ENCODE peak calls at places on chromosomes 5 and 9, in five cellular contexts. G is CD8-positive, alpha-beta T cell; L is bronchial epithelial cell; I is T-helper 1 cell; C is NCI-H1105 treated with DMSO at 0.1 percent for 48 hours. T is an unnamed sample.

GRCh38 chr5:161086456-161086855 is 234.4 kb upstream of the ATP10B start:
- DNase-seq in G (no peak), L (peak), I (no peak), C (no peak), T (no peak)

GRCh38 chr9:137454506-137455360 is 4.4 kb downstream of the NSMF start:
- DNase-seq in G (no peak), L (no peak), I (peak), C (no peak), T (no peak)

GRCh38 chr5:123700624-123701023 is 188.6 kb downstream of the CSNK1G3 start:
- DNase-seq in G (no peak), L (peak), I (no peak), C (no peak), T (peak)

GRCh38 chr9:20636883-20637440 is 14.7 kb upstream of the MLLT3 start:
- DNase-seq in G (no peak), L (no peak), I (no peak), C (no peak), T (peak)

GRCh38 chr5:117107859-117108258 is 533.2 kb upstream of the SEMA6A start:
- DNase-seq in G (no peak), L (no peak), I (no peak), C (no peak), T (no peak)

GRCh38 chr5:38725419-38725865 is 120.4 kb upstream of the OSMR start:
- DNase-seq in G (no peak), L (no peak), I (no peak), C (no peak), T (no peak)

GRCh38 chr5:158163836-158164572 is 305.1 kb upstream of the CLINT1 start:
- DNase-seq in G (no peak), L (no peak), I (no peak), C (no peak), T (no peak)

GRCh38 chr5:139393497-139394122 is 1.3 kb downstream of the PROB1 start:
- DNase-seq in G (peak), L (no peak), I (no peak), C (no peak), T (no peak)

GRCh38 chr5:848671-849111 is 2.1 kb downstream of the ZDHHC11 start:
- DNase-seq in G (no peak), L (no peak), I (no peak), C (no peak), T (no peak)

GRCh38 chr5:61631438-61631941 is 299.4 kb downstream of the ZSWIM6 start:
- DNase-seq in G (no peak), L (no peak), I (no peak), C (peak), T (no peak)

GRCh38 chr9:114769664-114770063 is 36.2 kb downstream of the TNFSF15 start:
- DNase-seq in G (no peak), L (peak), I (no peak), C (no peak), T (no peak)

GRCh38 chr9:114616684-114617520 is 5.8 kb downstream of the TMEM268 start:
- DNase-seq in G (no peak), L (peak), I (no peak), C (no peak), T (no peak)

GRCh38 chr5:66717455-66718373 is 121.5 kb downstream of the MAST4 start:
- DNase-seq in G (no peak), L (no peak), I (no peak), C (peak), T (no peak)

GRCh38 chr9:74771262-74771585 is 116.5 kb downstream of the TRPM6 start:
- DNase-seq in G (no peak), L (no peak), I (no peak), C (no peak), T (no peak)

GRCh38 chr9:128006360-128007024 is 25.7 kb upstream of the EEIG1 start:
- DNase-seq in G (no peak), L (peak), I (no peak), C (no peak), T (peak)

GRCh38 chr9:108416321-108416720 is 439.5 kb downstream of the ACTL7B start:
- DNase-seq in G (no peak), L (peak), I (no peak), C (no peak), T (no peak)

GRCh38 chr5:125914471-125914870 is 508.7 kb upstream of the GRAMD2B start:
- DNase-seq in G (no peak), L (no peak), I (no peak), C (no peak), T (no peak)

GRCh38 chr9:128523199-128523925 is 18.8 kb downstream of the GLE1 start:
- DNase-seq in G (no peak), L (no peak), I (no peak), C (peak), T (no peak)

GRCh38 chr9:4890929-4891328 is 94.1 kb upstream of the JAK2 start:
- DNase-seq in G (no peak), L (no peak), I (no peak), C (no peak), T (no peak)

GRCh38 chr9:22107202-22107601 is 98.1 kb upstream of the CDKN2B start:
- DNase-seq in G (no peak), L (peak), I (no peak), C (no peak), T (no peak)

GRCh38 chr5:15585826-15586591 is 86.0 kb downstream of the FBXL7 start:
- DNase-seq in G (no peak), L (no peak), I (no peak), C (no peak), T (peak)

GRCh38 chr5:42632501-42632900 is 124.1 kb upstream of the CCDC152 start:
- DNase-seq in G (no peak), L (no peak), I (no peak), C (no peak), T (no peak)

GRCh38 chr5:119418782-119419101 is 33.6 kb upstream of the HSD17B4 start:
- DNase-seq in G (no peak), L (peak), I (no peak), C (no peak), T (no peak)

GRCh38 chr5:167653645-167654106 is 637.8 kb upstream of the WWC1 start:
- DNase-seq in G (no peak), L (peak), I (no peak), C (no peak), T (peak)

GRCh38 chr5:139980765-139981164 is 62.3 kb downstream of the NRG2 start:
- DNase-seq in G (no peak), L (no peak), I (no peak), C (no peak), T (no peak)

GRCh38 chr9:92954078-92954861 is 6.9 kb downstream of the FGD3 start:
- DNase-seq in G (peak), L (peak), I (peak), C (peak), T (peak)

GRCh38 chr9:133948138-133948537 is 44.0 kb downstream of the VAV2 start:
- DNase-seq in G (no peak), L (no peak), I (no peak), C (no peak), T (no peak)

GRCh38 chr9:125970340-125970739 is 223.2 kb downstream of the PBX3 start:
- DNase-seq in G (no peak), L (peak), I (no peak), C (no peak), T (no peak)

GRCh38 chr9:131160416-131161112 is 35.2 kb downstream of the NUP214 start:
- DNase-seq in G (no peak), L (no peak), I (no peak), C (no peak), T (no peak)

GRCh38 chr5:95858661-95859326 is 36.3 kb upstream of the GLRX start:
- DNase-seq in G (peak), L (peak), I (peak), C (peak), T (peak)

GRCh38 chr9:109314011-109314531 is 6.8 kb downstream of the EPB41L4B start:
- DNase-seq in G (no peak), L (peak), I (no peak), C (no peak), T (no peak)

GRCh38 chr9:99506781-99507305 is 284.8 kb downstream of the SEC61B start:
- DNase-seq in G (no peak), L (no peak), I (no peak), C (no peak), T (no peak)

GRCh38 chr5:127931396-127931795 is 152.2 kb upstream of the SLC12A2 start:
- DNase-seq in G (no peak), L (no peak), I (no peak), C (no peak), T (no peak)

GRCh38 chr9:2158729-2159128 is 143.6 kb downstream of the SMARCA2 start:
- DNase-seq in G (no peak), L (no peak), I (no peak), C (no peak), T (no peak)

GRCh38 chr5:96661101-96661840 is 905 bp upstream of the CAST start:
- DNase-seq in G (peak), L (peak), I (no peak), C (no peak), T (no peak)

GRCh38 chr5:14687023-14687665 is 22.6 kb downstream of the OTULIN start:
- DNase-seq in G (no peak), L (peak), I (no peak), C (no peak), T (peak)

T was measured in NCI-H226.